ENCODE peak calls at places on chromosomes 2 and 18, in six cellular contexts. L, O, D, Q, S and J are unnamed samples.

GRCh38 chr2:219388845-219389156 is 1.1 kb upstream of the DNPEP start:
- DNase-seq in O (no peak), D (no peak), S (no peak), Q (no peak), L (no peak), J (no peak)

GRCh38 chr2:178825183-178825582 is 18.0 kb upstream of the TTN start:
- DNase-seq in O (no peak), D (no peak), L (peak; percentile 72), S (no peak), Q (no peak), J (no peak)

GRCh38 chr2:204116154-204116792 is 179.7 kb downstream of the ICOS start:
- DNase-seq in S (no peak), D (no peak), Q (no peak), L (no peak), O (no peak), J (no peak)

GRCh38 chr2:60172801-60173200 is 380.7 kb downstream of the BCL11A start:
- DNase-seq in O (no peak), S (no peak), D (no peak), Q (no peak), L (no peak), J (no peak)

GRCh38 chr18:50441518-50441917 is 66.7 kb downstream of the SKA1 start:
- DNase-seq in L (no peak), O (no peak), S (no peak), Q (no peak), D (no peak), J (no peak)

GRCh38 chr2:3472296-3472695 is 47.0 kb downstream of the ADI1 start:
- DNase-seq in L (no peak), O (no peak), S (no peak), Q (no peak), D (no peak), J (no peak)

GRCh38 chr18:68041327-68041726 is 524.8 kb upstream of the DSEL start:
- DNase-seq in O (no peak), Q (no peak), L (peak; percentile 14), S (no peak), D (no peak), J (no peak)

GRCh38 chr2:164903214-164903613 is 52.1 kb downstream of the SLC38A11 start:
- DNase-seq in D (no peak), O (no peak), S (no peak), L (peak; percentile 62), Q (no peak), J (no peak)

GRCh38 chr2:203225423-203226039 is 13.3 kb upstream of the CYP20A1 start:
- DNase-seq in Q (no peak), S (peak; percentile 30), L (peak; percentile 14), D (no peak), O (no peak), J (no peak)

GRCh38 chr2:219537657-219538487 is 5.7 kb downstream of the CHPF start:
- DNase-seq in L (no peak), O (no peak), D (no peak), Q (no peak), S (no peak), J (no peak)

GRCh38 chr18:34159691-34160185 is 65.0 kb downstream of the NOL4 start:
- DNase-seq in O (no peak), L (no peak), D (no peak), S (peak; percentile 3), Q (no peak), J (no peak)

GRCh38 chr2:128504242-128505149 is 185.8 kb upstream of the HS6ST1 start:
- DNase-seq in D (no peak), S (no peak), O (no peak), Q (no peak), L (no peak), J (no peak)

GRCh38 chr18:25042641-25043051 is 309.3 kb downstream of the ZNF521 start:
- DNase-seq in S (no peak), L (peak; percentile 56), O (no peak), D (no peak), Q (no peak), J (no peak)

GRCh38 chr18:59878644-59879043 is 21.2 kb upstream of the PMAIP1 start:
- DNase-seq in L (peak; percentile 64), O (no peak), Q (no peak), D (no peak), S (no peak), J (no peak)

GRCh38 chr2:12721571-12722444 is 5.1 kb downstream of the TRIB2 start:
- DNase-seq in Q (no peak), O (no peak), S (no peak), D (no peak), L (peak; percentile 41), J (no peak)

GRCh38 chr2:163734911-163735691 is 707 bp downstream of the FIGN start:
- DNase-seq in S (no peak), O (no peak), D (no peak), Q (no peak), L (peak; percentile 38), J (no peak)

GRCh38 chr2:96874099-96874831 is 4.4 kb upstream of the SEMA4C start:
- DNase-seq in O (no peak), Q (no peak), L (no peak), S (no peak), D (no peak), J (no peak)

GRCh38 chr2:162294949-162295348 is 23.5 kb downstream of the IFIH1 start:
- DNase-seq in S (no peak), D (no peak), O (no peak), L (no peak), Q (no peak), J (no peak)

GRCh38 chr18:64183674-64184073 is 34.8 kb upstream of the LINC00305 start:
- DNase-seq in Q (no peak), D (no peak), O (no peak), L (no peak), S (no peak), J (no peak)

GRCh38 chr18:43422483-43422882 is 145.2 kb upstream of the SYT4 start:
- DNase-seq in O (no peak), D (no peak), S (peak; percentile 5), L (peak; percentile 8), Q (no peak), J (no peak)

GRCh38 chr2:16349811-16350210 is 315.8 kb downstream of the CYRIA start:
- DNase-seq in L (no peak), D (no peak), Q (no peak), O (no peak), S (no peak), J (no peak)

GRCh38 chr18:73060666-73061270 is 193.0 kb upstream of the NETO1 start:
- DNase-seq in S (no peak), D (no peak), L (peak; percentile 1), Q (no peak), O (no peak), J (no peak)

GRCh38 chr2:120536141-120536540 is 190.2 kb downstream of the INHBB start:
- DNase-seq in S (no peak), L (no peak), Q (no peak), O (no peak), D (no peak), J (no peak)

GRCh38 chr2:72562451-72563153 is 263.2 kb downstream of the EXOC6B start:
- DNase-seq in D (no peak), O (no peak), S (no peak), L (peak; percentile 51), Q (no peak), J (no peak)

GRCh38 chr2:168841445-168841844 is 39.0 kb downstream of the NOSTRIN start:
- DNase-seq in L (no peak), O (no peak), S (no peak), Q (no peak), D (no peak), J (no peak)

GRCh38 chr2:45085487-45085886 is 76.2 kb upstream of the SIX2 start:
- DNase-seq in D (no peak), Q (no peak), S (no peak), O (no peak), L (no peak), J (no peak)

GRCh38 chr2:238225911-238226697 is 13.7 kb downstream of the HES6 start:
- DNase-seq in O (no peak), L (no peak), D (no peak), S (no peak), Q (no peak), J (no peak)

GRCh38 chr2:206217162-206217561 is 57.3 kb upstream of the ZDBF2 start:
- DNase-seq in S (no peak), O (no peak), Q (no peak), L (no peak), D (no peak), J (no peak)

GRCh38 chr2:221097568-221097915 is 474.6 kb downstream of the EPHA4 start:
- DNase-seq in D (no peak), S (no peak), O (no peak), Q (no peak), L (peak; percentile 86), J (no peak)

GRCh38 chr2:143399679-143400078 is 270.5 kb downstream of the ARHGAP15 start:
- DNase-seq in D (no peak), L (peak; percentile 48), O (no peak), Q (no peak), S (no peak), J (no peak)

GRCh38 chr2:183207110-183207509 is 82.9 kb downstream of the NUP35 start:
- DNase-seq in S (no peak), L (peak; percentile 77), D (no peak), Q (no peak), O (no peak), J (no peak)

GRCh38 chr2:67626656-67627055 is 229.5 kb downstream of the ETAA1 start:
- DNase-seq in D (no peak), S (no peak), L (peak; percentile 89), O (no peak), Q (no peak), J (no peak)